ENCODE peak calls at places on chromosomes 13 and 19, in nine cellular contexts. O, S, K, J, D, T, I, W and P are unnamed samples.

GRCh38 chr19:56162258-56162657 is 13.6 kb upstream of the GALP start:
- DNase-seq in W (no peak), T (no peak), D (no peak), I (no peak), O (no peak), S (no peak), K (no peak), J (no peak), P (no peak)

GRCh38 chr13:74413482-74413881 is 279.3 kb upstream of the KLF12 start:
- DNase-seq in T (no peak), J (no peak), W (no peak), D (no peak), O (no peak), S (no peak), I (no peak), K (no peak), P (no peak)

GRCh38 chr13:53150568-53150967 is 122.0 kb downstream of the OLFM4 start:
- DNase-seq in D (no peak), K (no peak), W (no peak), T (no peak), S (no peak), O (no peak), J (no peak), I (no peak), P (peak)

GRCh38 chr19:27793128-27793643 is 1419.8 kb downstream of the UQCRFS1 start:
- DNase-seq in T (peak), K (peak), J (peak), I (peak), S (no peak), W (peak), D (peak), O (no peak), P (peak)

GRCh38 chr13:24381539-24382265 is 72.3 kb downstream of the C1QTNF9 start:
- DNase-seq in D (no peak), I (no peak), S (peak), T (peak), K (no peak), W (no peak), J (no peak), O (no peak), P (no peak)

GRCh38 chr19:36030264-36031148 is 2.2 kb downstream of the CLIP3 start:
- DNase-seq in K (no peak), D (no peak), I (no peak), J (no peak), W (no peak), S (no peak), T (peak), O (no peak), P (no peak)

GRCh38 chr19:56405062-56405461 is 930 bp downstream of the ZNF583 start:
- DNase-seq in J (no peak), D (no peak), K (no peak), O (no peak), T (no peak), I (no peak), W (no peak), S (no peak), P (no peak)

GRCh38 chr19:58037927-58038687 is 4.3 kb downstream of the ZSCAN1 start:
- DNase-seq in O (no peak), D (no peak), J (no peak), W (no peak), T (no peak), S (no peak), I (no peak), K (peak), P (no peak)

GRCh38 chr13:78603240-78603947 is at the start of gene POU4F1:
- DNase-seq in J (no peak), O (no peak), K (peak), S (no peak), W (no peak), D (no peak), T (peak), I (no peak), P (no peak)

GRCh38 chr13:35179494-35179893 is 237.4 kb downstream of the NBEA start:
- DNase-seq in D (no peak), O (no peak), K (no peak), W (no peak), S (no peak), I (no peak), J (no peak), T (no peak), P (no peak)

GRCh38 chr19:35551091-35551810 is 5.8 kb downstream of the TMEM147 start:
- DNase-seq in D (no peak), T (no peak), S (no peak), O (no peak), I (no peak), J (no peak), W (no peak), K (no peak), P (no peak)

GRCh38 chr13:24564881-24565280 is 52.3 kb upstream of the PARP4 start:
- DNase-seq in I (no peak), D (no peak), S (no peak), O (no peak), K (no peak), J (no peak), T (no peak), W (no peak), P (no peak)

GRCh38 chr13:48158290-48158689 is 63.4 kb upstream of the MED4 start:
- DNase-seq in T (no peak), O (no peak), D (no peak), S (no peak), I (no peak), J (no peak), W (no peak), K (no peak), P (no peak)

GRCh38 chr13:113670541-113670940 is 3.5 kb downstream of the GRK1 start:
- DNase-seq in O (peak), J (peak), I (no peak), K (peak), S (no peak), W (no peak), D (no peak), T (no peak), P (no peak)

GRCh38 chr19:10690351-10690781 is 10.9 kb upstream of the QTRT1 start:
- DNase-seq in T (peak), D (no peak), S (no peak), I (no peak), K (no peak), J (no peak), O (no peak), W (no peak), P (no peak)

GRCh38 chr19:5445667-5446066 is 9.6 kb upstream of the ZNRF4 start:
- DNase-seq in I (no peak), K (no peak), S (no peak), O (no peak), D (no peak), W (no peak), J (no peak), T (peak), P (no peak)

GRCh38 chr19:23314505-23315241 is 64.5 kb upstream of the ZNF724 start:
- DNase-seq in J (no peak), O (no peak), I (no peak), K (no peak), S (no peak), D (no peak), W (no peak), T (no peak), P (no peak)

GRCh38 chr19:47369923-47370625 is 21.0 kb downstream of the DHX34 start:
- DNase-seq in K (no peak), D (no peak), J (peak), O (no peak), I (no peak), T (peak), W (no peak), S (no peak), P (no peak)

DNA sequence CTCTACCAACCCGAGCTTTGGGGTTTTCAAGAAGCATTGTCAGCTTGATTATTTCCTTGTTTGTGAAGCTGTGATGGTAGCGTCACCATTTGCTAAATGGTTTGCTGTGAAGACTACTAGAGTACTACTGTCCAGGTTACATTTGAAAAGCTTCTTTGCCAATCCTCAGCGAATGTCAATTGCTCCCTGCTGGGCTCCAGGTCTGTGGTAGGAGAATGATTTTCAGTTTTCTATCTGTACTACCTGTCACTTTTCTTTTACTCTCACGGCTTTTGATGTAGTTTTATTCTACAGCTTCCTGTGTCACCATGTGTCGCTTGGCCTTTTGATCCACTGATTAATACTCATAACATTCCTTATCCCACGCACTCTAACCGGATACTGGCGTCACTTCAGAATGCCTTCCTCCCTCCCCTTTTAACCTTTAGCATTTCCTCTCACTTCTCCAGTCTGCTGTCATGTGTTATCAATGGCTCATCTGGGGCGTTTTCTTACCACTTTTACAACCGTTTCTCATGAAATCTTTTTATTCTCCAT is 7.5 kb upstream of the GPR183 start:
- DNase-seq in I (no peak), J (no peak), D (no peak), T (peak), O (no peak), W (no peak), K (no peak), S (no peak), P (no peak)
- TF ChIP-seq CTCF in I (no peak), J (no peak), D (no peak), T (no peak), O (no peak), W (no peak), K (no peak), S (no peak), P (no peak)

GRCh38 chr19:42312370-42312769 is 739 bp upstream of the TMEM145 start:
- DNase-seq in O (no peak), S (no peak), T (no peak), D (no peak), I (no peak), W (no peak), K (no peak), J (no peak), P (no peak)

GRCh38 chr19:42313096-42313839 is at the start of gene TMEM145:
- DNase-seq in W (no peak), K (peak), I (no peak), T (peak), O (no peak), D (no peak), J (no peak), S (no peak), P (peak)

GRCh38 chr19:42313840-42314755 is 989 bp downstream of the TMEM145 start:
- DNase-seq in D (no peak), S (no peak), K (no peak), W (no peak), J (no peak), T (no peak), I (no peak), O (no peak), P (no peak)

GRCh38 chr19:42309686-42310085 is 3.4 kb upstream of the TMEM145 start:
- DNase-seq in K (no peak), T (no peak), J (no peak), O (no peak), S (no peak), D (no peak), W (no peak), I (no peak), P (no peak)

DNA sequence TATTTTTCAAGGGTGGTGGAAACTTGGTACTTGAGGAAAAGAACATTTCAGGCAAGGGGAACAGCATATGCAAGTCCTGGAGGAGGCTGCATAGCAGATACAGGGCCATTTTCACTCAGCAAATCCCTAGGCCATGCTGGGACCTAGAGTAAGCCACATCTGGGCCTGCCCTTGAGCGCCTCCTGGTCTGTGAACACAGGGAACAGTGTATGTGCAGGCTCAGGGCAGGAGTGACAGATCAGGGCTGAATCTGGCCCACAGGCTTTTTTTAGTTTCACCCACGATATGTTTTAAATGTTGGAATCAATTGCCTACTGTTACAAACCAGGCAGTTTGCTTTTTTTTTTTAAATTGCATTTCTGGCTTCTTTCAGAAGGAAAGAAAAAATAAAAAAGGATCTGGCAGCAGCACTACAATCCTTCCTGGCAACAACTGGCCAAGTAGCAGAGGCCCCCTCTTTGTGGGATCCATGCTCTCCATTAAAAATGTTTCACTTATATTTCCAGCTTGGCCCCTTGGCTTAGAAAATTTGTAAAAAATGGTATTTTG is 1.4 kb upstream of the TMEM145 start:
- DNase-seq in I (no peak), K (peak), D (no peak), S (no peak), O (no peak), W (no peak), T (no peak), J (no peak), P (no peak)
- TF ChIP-seq CTCF in I (no peak), K (no peak), D (no peak), S (no peak), O (no peak), W (no peak), T (peak), J (no peak), P (no peak)

GRCh38 chr19:39307822-39308530 is 11.8 kb downstream of the IFNL1 start:
- DNase-seq in D (no peak), I (no peak), W (peak), O (no peak), K (peak), T (no peak), J (no peak), S (no peak), P (no peak)
- TF ChIP-seq CTCF in D (no peak), I (no peak), W (no peak), O (no peak), K (no peak), T (no peak), J (no peak), S (no peak), P (no peak)

DNA sequence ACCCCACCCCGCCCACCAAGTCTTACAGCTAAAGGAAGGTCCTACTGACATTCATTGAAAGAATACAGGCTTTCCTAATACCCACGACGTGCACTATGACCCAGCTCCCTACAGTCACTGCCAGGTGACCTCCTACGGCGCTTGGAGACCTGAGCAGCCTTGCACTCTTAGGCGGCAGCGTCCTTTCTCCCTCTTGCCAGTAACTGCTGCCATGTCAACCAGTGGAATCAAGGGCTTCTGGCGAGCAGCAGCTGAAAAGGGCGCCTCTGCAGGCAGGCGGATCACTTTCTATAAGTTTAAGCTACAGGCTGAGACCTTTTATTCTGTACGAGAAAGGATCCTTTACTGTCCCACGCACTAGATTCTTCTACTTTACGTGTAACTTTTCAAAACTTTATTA is 2.0 kb downstream of the KCTD12 start:
- DNase-seq in D (no peak), O (no peak), S (no peak), W (no peak), I (no peak), T (peak), J (peak), K (peak), P (peak)
- TF ChIP-seq CTCF in D (no peak), O (no peak), S (peak), W (peak), I (peak), T (peak), J (no peak), K (no peak), P (no peak)

DNA sequence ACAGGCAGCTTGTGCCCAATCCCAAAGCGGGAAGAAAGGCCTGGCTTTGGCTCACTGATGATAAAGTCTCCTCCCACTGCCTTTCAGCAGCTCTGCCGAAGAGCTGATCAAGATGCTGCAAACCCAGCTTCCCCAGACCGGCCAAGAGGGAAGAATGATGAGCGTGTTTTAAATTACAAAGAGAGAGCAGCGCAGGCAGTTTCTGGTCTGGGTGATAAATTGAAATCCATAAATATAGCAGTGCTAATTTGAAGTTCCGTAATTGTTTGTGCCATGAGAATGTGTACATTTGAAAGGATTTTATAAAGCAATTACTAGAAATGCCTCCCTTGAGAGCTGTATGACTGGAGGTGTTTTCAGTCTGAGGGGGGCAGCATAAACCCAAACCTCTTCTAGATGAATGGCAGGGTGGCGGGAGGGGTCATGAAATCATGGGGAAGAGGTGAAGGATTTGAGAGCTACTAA is 171.8 kb downstream of the STK24 start:
- DNase-seq in D (no peak), S (no peak), W (no peak), T (peak), K (peak), J (no peak), O (no peak), I (no peak), P (no peak)
- TF ChIP-seq CTCF in D (no peak), S (no peak), W (no peak), T (no peak), K (no peak), J (no peak), O (no peak), I (no peak), P (no peak)

GRCh38 chr19:3528080-3528479 is 10.9 kb upstream of the TEKTIP1 start:
- DNase-seq in W (no peak), O (no peak), J (no peak), T (no peak), D (no peak), K (no peak), I (no peak), S (no peak), P (peak)

GRCh38 chr19:3525052-3525451 is 13.9 kb upstream of the TEKTIP1 start:
- DNase-seq in T (no peak), D (no peak), S (no peak), K (no peak), W (no peak), O (no peak), J (no peak), I (no peak), P (no peak)

GRCh38 chr19:3527250-3527910 is 11.6 kb upstream of the TEKTIP1 start:
- DNase-seq in I (no peak), K (no peak), T (no peak), J (no peak), S (no peak), O (no peak), W (no peak), D (no peak), P (peak)

GRCh38 chr19:3528539-3529211 is 10.3 kb upstream of the TEKTIP1 start:
- DNase-seq in K (no peak), O (no peak), W (no peak), I (no peak), T (no peak), S (no peak), D (no peak), J (no peak), P (no peak)

DNA sequence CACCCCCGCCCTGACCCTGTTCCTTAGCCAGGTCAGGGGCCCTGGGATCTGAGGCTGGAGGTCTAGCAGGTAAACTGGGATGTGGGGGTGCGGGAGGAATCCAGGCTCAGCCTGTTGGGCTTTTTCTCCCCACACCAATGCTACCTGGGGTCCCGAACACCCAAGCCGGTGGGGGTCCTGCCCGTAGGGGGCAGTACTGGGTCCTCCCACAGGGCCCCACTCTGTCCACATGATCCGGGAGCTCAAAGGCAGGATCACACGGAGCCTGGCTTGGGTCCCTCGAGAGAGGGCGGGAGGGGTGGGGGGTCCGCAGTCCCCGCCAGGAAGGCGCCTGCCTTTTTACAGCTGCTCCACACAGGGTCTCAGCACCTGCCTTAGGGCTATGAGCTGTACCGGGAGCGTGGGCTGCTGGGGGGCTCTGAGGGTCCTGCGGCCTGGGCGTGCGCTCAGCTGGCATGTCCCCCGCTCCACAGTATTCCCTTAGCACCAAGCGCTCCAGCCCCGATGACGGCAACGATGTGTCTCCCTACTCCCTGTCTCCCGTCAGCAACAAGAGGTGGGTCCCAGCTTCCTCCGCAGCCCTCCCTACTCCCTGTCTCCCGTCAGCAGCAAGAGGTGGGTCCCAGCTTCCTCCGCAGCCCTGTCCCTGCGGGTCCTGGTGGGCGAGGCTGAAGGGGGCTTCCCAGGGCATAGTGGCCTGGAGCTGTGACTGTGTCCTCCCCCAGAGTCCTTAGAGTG is 12.3 kb upstream of the TEKTIP1 start:
- DNase-seq in S (no peak), W (peak), T (no peak), I (no peak), O (no peak), K (no peak), D (no peak), J (no peak), P (no peak)
- TF ChIP-seq CTCF in S (peak), W (no peak), T (no peak), I (no peak), O (peak), K (peak), D (no peak), J (no peak), P (no peak)

GRCh38 chr13:20867408-20867807 is 35.1 kb downstream of the XPO4 start:
- DNase-seq in T (no peak), K (no peak), I (no peak), W (no peak), O (no peak), J (no peak), S (no peak), D (no peak), P (no peak)

GRCh38 chr13:20873348-20873747 is 29.2 kb downstream of the XPO4 start:
- DNase-seq in S (peak), O (no peak), D (no peak), K (no peak), J (no peak), W (no peak), I (no peak), T (peak), P (no peak)

GRCh38 chr13:20870829-20871228 is 31.7 kb downstream of the XPO4 start:
- DNase-seq in J (no peak), W (no peak), K (no peak), I (no peak), D (no peak), O (no peak), S (no peak), T (no peak), P (no peak)

DNA sequence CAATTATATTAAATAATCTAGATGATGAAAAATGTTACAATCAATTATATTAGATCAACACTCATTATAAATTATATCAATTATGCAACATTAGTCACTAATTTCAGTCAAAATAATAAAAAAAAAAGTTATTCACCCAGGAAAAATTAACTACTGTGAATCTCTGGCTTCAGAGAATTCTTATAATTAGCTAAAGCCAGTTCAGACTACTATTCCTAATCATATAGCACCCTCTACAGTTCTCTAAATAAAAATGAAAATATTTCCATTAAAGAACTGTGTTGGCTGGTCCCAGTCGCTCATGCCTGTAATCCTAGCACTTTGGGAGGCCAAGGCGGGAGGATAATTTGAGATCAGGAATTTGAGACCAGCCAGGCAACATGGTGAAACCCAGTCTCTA is 33.0 kb downstream of the XPO4 start:
- DNase-seq in T (peak), D (no peak), K (no peak), O (no peak), S (no peak), J (no peak), I (no peak), W (no peak), P (no peak)
- TF ChIP-seq CTCF in T (no peak), D (no peak), K (no peak), O (no peak), S (peak), J (no peak), I (no peak), W (no peak), P (no peak)